ENCODE peak calls at places on chromosomes 16 and 17, in seven cellular contexts. One of them, this sample, is unnamed.

GRCh38 chr16:70392606-70393005 is 45.9 kb downstream of the DDX19A start:
- DNase-seq in AG04450: no peak
- DNase-seq in astrocyte: no peak
- DNase-seq in colonic mucosa: no peak
- DNase-seq in RWPE1: no peak
- DNase-seq in IMR-90: no peak
- DNase-seq in PC-3: no peak
- DNase-seq in this sample: no peak

GRCh38 chr16:23359092-23359760 is 57.1 kb downstream of the SCNN1B start:
- DNase-seq in colonic mucosa: no peak
- DNase-seq in PC-3: no peak
- DNase-seq in IMR-90: peak
- DNase-seq in AG04450: no peak
- DNase-seq in astrocyte: no peak
- DNase-seq in RWPE1: no peak
- DNase-seq in this sample: no peak

GRCh38 chr16:68563631-68564366 is 24.7 kb downstream of the ZFP90 start:
- DNase-seq in RWPE1: no peak
- DNase-seq in IMR-90: no peak
- DNase-seq in PC-3: no peak
- DNase-seq in astrocyte: no peak
- DNase-seq in colonic mucosa: no peak
- DNase-seq in AG04450: no peak
- DNase-seq in this sample: no peak

GRCh38 chr17:75850928-75851692 is 4.0 kb downstream of the WBP2 start:
- DNase-seq in colonic mucosa: no peak
- DNase-seq in astrocyte: peak
- DNase-seq in IMR-90: no peak
- DNase-seq in AG04450: no peak
- DNase-seq in PC-3: no peak
- DNase-seq in RWPE1: no peak
- DNase-seq in this sample: no peak

GRCh38 chr17:37824534-37825485 is 80.0 kb upstream of the HNF1B start:
- DNase-seq in IMR-90: peak
- DNase-seq in colonic mucosa: no peak
- DNase-seq in PC-3: peak
- DNase-seq in AG04450: peak
- DNase-seq in astrocyte: peak
- DNase-seq in RWPE1: peak
- DNase-seq in this sample: no peak

GRCh38 chr16:47732122-47732805 is 271.1 kb downstream of the PHKB start:
- DNase-seq in RWPE1: peak
- DNase-seq in PC-3: peak
- DNase-seq in astrocyte: peak
- DNase-seq in IMR-90: peak
- DNase-seq in AG04450: peak
- DNase-seq in colonic mucosa: no peak
- DNase-seq in this sample: no peak

GRCh38 chr17:35847633-35848373 is 20.9 kb downstream of the HEATR9 start:
- DNase-seq in astrocyte: no peak
- DNase-seq in PC-3: no peak
- DNase-seq in RWPE1: no peak
- DNase-seq in IMR-90: no peak
- DNase-seq in colonic mucosa: no peak
- DNase-seq in AG04450: no peak
- DNase-seq in this sample: no peak

GRCh38 chr17:69468211-69468610 is 53.7 kb downstream of the MAP2K6 start:
- DNase-seq in astrocyte: no peak
- DNase-seq in colonic mucosa: no peak
- DNase-seq in IMR-90: no peak
- DNase-seq in RWPE1: no peak
- DNase-seq in PC-3: peak
- DNase-seq in AG04450: no peak
- DNase-seq in this sample: no peak

GRCh38 chr16:4032768-4033167 is 83.5 kb downstream of the ADCY9 start:
- DNase-seq in PC-3: no peak
- DNase-seq in astrocyte: peak
- DNase-seq in RWPE1: no peak
- DNase-seq in AG04450: no peak
- DNase-seq in IMR-90: peak
- DNase-seq in colonic mucosa: peak
- DNase-seq in this sample: no peak

GRCh38 chr17:64170286-64170685 is 40.3 kb upstream of the ERN1 start:
- DNase-seq in RWPE1: no peak
- DNase-seq in AG04450: no peak
- DNase-seq in IMR-90: no peak
- DNase-seq in colonic mucosa: no peak
- DNase-seq in PC-3: no peak
- DNase-seq in astrocyte: no peak
- DNase-seq in this sample: no peak

GRCh38 chr17:72575542-72576233 is 454.9 kb downstream of the SOX9 start:
- DNase-seq in colonic mucosa: no peak
- DNase-seq in RWPE1: no peak
- DNase-seq in AG04450: no peak
- DNase-seq in astrocyte: no peak
- DNase-seq in IMR-90: no peak
- DNase-seq in PC-3: no peak
- DNase-seq in this sample: no peak

GRCh38 chr17:17645961-17646360 is 35.3 kb upstream of the RAI1 start:
- DNase-seq in IMR-90: peak
- DNase-seq in astrocyte: peak
- DNase-seq in PC-3: no peak
- DNase-seq in RWPE1: no peak
- DNase-seq in colonic mucosa: no peak
- DNase-seq in AG04450: no peak
- DNase-seq in this sample: no peak

GRCh38 chr16:78731785-78732184 is 632.3 kb downstream of the WWOX start:
- DNase-seq in IMR-90: no peak
- DNase-seq in colonic mucosa: no peak
- DNase-seq in astrocyte: no peak
- DNase-seq in RWPE1: no peak
- DNase-seq in AG04450: no peak
- DNase-seq in PC-3: no peak
- DNase-seq in this sample: no peak

GRCh38 chr16:52069866-52070265 is 477.1 kb downstream of the TOX3 start:
- DNase-seq in PC-3: peak
- DNase-seq in AG04450: no peak
- DNase-seq in colonic mucosa: no peak
- DNase-seq in astrocyte: peak
- DNase-seq in IMR-90: peak
- DNase-seq in RWPE1: peak
- DNase-seq in this sample: no peak

GRCh38 chr16:17467923-17468540 is 2.7 kb downstream of the XYLT1 start:
- DNase-seq in colonic mucosa: peak
- DNase-seq in astrocyte: peak
- DNase-seq in PC-3: no peak
- DNase-seq in RWPE1: no peak
- DNase-seq in IMR-90: peak
- DNase-seq in AG04450: peak
- DNase-seq in this sample: peak

GRCh38 chr16:84407588-84408313 is 39.4 kb downstream of the ATP2C2 start:
- DNase-seq in AG04450: no peak
- DNase-seq in RWPE1: no peak
- DNase-seq in astrocyte: no peak
- DNase-seq in PC-3: no peak
- DNase-seq in IMR-90: no peak
- DNase-seq in colonic mucosa: no peak
- DNase-seq in this sample: no peak

GRCh38 chr16:81004646-81005353 is 1.9 kb downstream of the CMC2 start:
- DNase-seq in PC-3: peak
- DNase-seq in AG04450: peak
- DNase-seq in IMR-90: peak
- DNase-seq in astrocyte: no peak
- DNase-seq in RWPE1: peak
- DNase-seq in colonic mucosa: peak
- DNase-seq in this sample: no peak

GRCh38 chr16:30722443-30722842 is 23.5 kb downstream of the SRCAP start:
- DNase-seq in colonic mucosa: no peak
- DNase-seq in RWPE1: no peak
- DNase-seq in IMR-90: no peak
- DNase-seq in AG04450: no peak
- DNase-seq in PC-3: no peak
- DNase-seq in astrocyte: no peak
- DNase-seq in this sample: no peak

GRCh38 chr17:81397314-81398169 is 2.3 kb downstream of the BAHCC1 start:
- DNase-seq in RWPE1: no peak
- DNase-seq in astrocyte: no peak
- DNase-seq in colonic mucosa: peak
- DNase-seq in PC-3: peak
- DNase-seq in IMR-90: peak
- DNase-seq in AG04450: no peak
- DNase-seq in this sample: no peak

DNA sequence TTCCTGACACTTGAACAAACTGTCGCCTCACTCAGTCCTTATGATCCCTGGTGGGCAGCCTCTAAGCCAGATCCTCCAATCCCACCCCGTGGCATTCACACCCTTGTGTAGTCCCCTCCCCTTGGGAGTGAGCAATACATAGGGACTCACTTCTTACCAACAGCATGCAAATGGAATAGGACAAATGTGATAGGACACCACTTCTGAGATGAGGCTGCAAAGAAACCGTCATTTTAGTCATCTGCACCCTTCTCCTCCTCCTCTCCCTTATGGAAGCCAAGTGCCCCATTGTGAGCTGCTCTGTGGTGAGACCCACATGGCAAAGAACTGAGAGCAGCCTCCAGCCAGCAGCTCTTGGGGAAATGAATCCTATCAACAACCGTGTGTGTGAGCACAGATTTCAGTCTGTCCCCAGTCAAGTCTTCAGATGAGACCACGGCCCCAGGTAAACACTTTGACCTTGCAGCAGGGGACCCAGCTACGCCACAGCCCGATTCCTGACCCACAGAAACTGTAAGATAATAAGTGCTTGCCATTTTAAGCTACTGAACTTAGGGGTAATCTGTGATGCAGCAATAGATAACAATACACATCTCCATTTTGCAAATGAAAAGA is 46.9 kb downstream of the ZFHX3 start:
- DNase-seq in PC-3: no peak
- DNase-seq in colonic mucosa: no peak
- DNase-seq in AG04450: no peak
- DNase-seq in astrocyte: no peak
- DNase-seq in IMR-90: no peak
- DNase-seq in RWPE1: no peak
- DNase-seq in this sample: no peak
- H3K27ac ChIP-seq in PC-3: no peak
- H3K27ac ChIP-seq in colonic mucosa: no peak
- H3K27ac ChIP-seq in AG04450: no peak
- H3K27ac ChIP-seq in astrocyte: no peak
- H3K27ac ChIP-seq in IMR-90: no peak
- H3K27ac ChIP-seq in RWPE1: peak
- H3K27ac ChIP-seq in this sample: peak

GRCh38 chr17:50585893-50586292 is 25.4 kb downstream of the CACNA1G start:
- DNase-seq in astrocyte: no peak
- DNase-seq in colonic mucosa: no peak
- DNase-seq in IMR-90: no peak
- DNase-seq in AG04450: no peak
- DNase-seq in PC-3: no peak
- DNase-seq in RWPE1: no peak
- DNase-seq in this sample: no peak

GRCh38 chr17:50586421-50587247 is 26.1 kb downstream of the CACNA1G start:
- DNase-seq in PC-3: no peak
- DNase-seq in colonic mucosa: no peak
- DNase-seq in RWPE1: no peak
- DNase-seq in astrocyte: no peak
- DNase-seq in IMR-90: no peak
- DNase-seq in AG04450: no peak
- DNase-seq in this sample: no peak

GRCh38 chr17:50588391-50589111 is 28.0 kb downstream of the CACNA1G start:
- DNase-seq in PC-3: no peak
- DNase-seq in colonic mucosa: no peak
- DNase-seq in AG04450: no peak
- DNase-seq in astrocyte: no peak
- DNase-seq in RWPE1: no peak
- DNase-seq in IMR-90: no peak
- DNase-seq in this sample: peak

GRCh38 chr17:50589112-50589712 is 28.7 kb downstream of the CACNA1G start:
- DNase-seq in astrocyte: peak
- DNase-seq in PC-3: no peak
- DNase-seq in colonic mucosa: no peak
- DNase-seq in AG04450: no peak
- DNase-seq in IMR-90: peak
- DNase-seq in RWPE1: no peak
- DNase-seq in this sample: no peak

GRCh38 chr17:50587571-50587970 is 27.1 kb downstream of the CACNA1G start:
- DNase-seq in PC-3: no peak
- DNase-seq in astrocyte: no peak
- DNase-seq in colonic mucosa: no peak
- DNase-seq in RWPE1: no peak
- DNase-seq in AG04450: no peak
- DNase-seq in IMR-90: no peak
- DNase-seq in this sample: no peak
- H3K27ac ChIP-seq in PC-3: no peak
- H3K27ac ChIP-seq in astrocyte: no peak
- H3K27ac ChIP-seq in colonic mucosa: no peak
- H3K27ac ChIP-seq in RWPE1: no peak
- H3K27ac ChIP-seq in AG04450: no peak
- H3K27ac ChIP-seq in IMR-90: no peak
- H3K27ac ChIP-seq in this sample: peak

GRCh38 chr17:15507896-15508295 is 40.5 kb upstream of the CDRT4 start:
- DNase-seq in IMR-90: peak
- DNase-seq in RWPE1: no peak
- DNase-seq in colonic mucosa: no peak
- DNase-seq in astrocyte: no peak
- DNase-seq in PC-3: no peak
- DNase-seq in AG04450: no peak
- DNase-seq in this sample: no peak
- H3K27ac ChIP-seq in IMR-90: no peak
- H3K27ac ChIP-seq in RWPE1: no peak
- H3K27ac ChIP-seq in colonic mucosa: no peak
- H3K27ac ChIP-seq in astrocyte: no peak
- H3K27ac ChIP-seq in PC-3: no peak
- H3K27ac ChIP-seq in AG04450: no peak
- H3K27ac ChIP-seq in this sample: no peak

GRCh38 chr17:55577687-55578086 is 66.4 kb upstream of the SMIM36 start:
- DNase-seq in PC-3: no peak
- DNase-seq in AG04450: no peak
- DNase-seq in RWPE1: no peak
- DNase-seq in colonic mucosa: no peak
- DNase-seq in IMR-90: peak
- DNase-seq in astrocyte: peak
- DNase-seq in this sample: peak
- H3K27ac ChIP-seq in PC-3: peak
- H3K27ac ChIP-seq in AG04450: peak
- H3K27ac ChIP-seq in RWPE1: no peak
- H3K27ac ChIP-seq in colonic mucosa: peak
- H3K27ac ChIP-seq in IMR-90: peak
- H3K27ac ChIP-seq in astrocyte: peak
- H3K27ac ChIP-seq in this sample: peak

GRCh38 chr17:29828676-29829291 is 101.2 kb downstream of the SSH2 start:
- DNase-seq in IMR-90: no peak
- DNase-seq in AG04450: no peak
- DNase-seq in colonic mucosa: no peak
- DNase-seq in astrocyte: no peak
- DNase-seq in PC-3: no peak
- DNase-seq in RWPE1: no peak
- DNase-seq in this sample: no peak
- H3K27ac ChIP-seq in IMR-90: no peak
- H3K27ac ChIP-seq in AG04450: no peak
- H3K27ac ChIP-seq in colonic mucosa: no peak
- H3K27ac ChIP-seq in astrocyte: no peak
- H3K27ac ChIP-seq in PC-3: no peak
- H3K27ac ChIP-seq in RWPE1: no peak
- H3K27ac ChIP-seq in this sample: no peak

This sample was measured in left ventricle myocardium inferior.